ENCODE peak calls at places on chromosomes 4 and X, in nine cellular contexts. Q is left lung, V is choroid plexus epithelial cell, O is HCT116, L is cardiac muscle cell, K is brain microvascular endothelial cell, F is A549, E is coronary artery, W is suprapubic skin. U is an unnamed sample.

GRCh38 chrX:136616987-136617685 is 30.8 kb upstream of the CD40LG start:
- DNase-seq in Q (no peak), V (no peak), O (no peak), L (no peak), K (no peak), F (no peak), E (no peak), W (no peak), U (no peak)

GRCh38 chr4:116400480-116400879 is 684.9 kb downstream of the TRAM1L1 start:
- DNase-seq in Q (no peak), V (peak; percentile 2), O (peak; percentile 15), L (no peak), K (peak; percentile 13), F (no peak), E (no peak), W (no peak), U (peak; percentile 52)

GRCh38 chrX:67636532-67636931 is 92.7 kb downstream of the AR start:
- DNase-seq in Q (no peak), V (peak; percentile 21), O (no peak), L (no peak), K (peak; percentile 5), F (no peak), E (no peak), W (no peak), U (no peak)

GRCh38 chr4:183554878-183555585 is 50.2 kb downstream of the ING2 start:
- DNase-seq in Q (peak; percentile 52), V (no peak), O (no peak), L (no peak), K (no peak), F (no peak), E (no peak), W (no peak), U (peak; percentile 21)

GRCh38 chrX:106898462-106898861 is 4.7 kb downstream of the RIPPLY1 start:
- DNase-seq in Q (no peak), V (peak; percentile 77), O (no peak), L (peak; percentile 82), K (peak; percentile 42), F (peak; percentile 42), E (no peak), W (no peak), U (peak; percentile 51)

GRCh38 chr4:159060161-159060560 is 42.7 kb upstream of the RAPGEF2 start:
- DNase-seq in Q (no peak), V (no peak), O (no peak), L (no peak), K (no peak), F (no peak), E (no peak), W (no peak), U (no peak)

GRCh38 chr4:140052050-140052449 is 101.9 kb downstream of the MAML3 start:
- DNase-seq in Q (peak; percentile 48), V (peak; percentile 75), O (peak; percentile 22), L (no peak), K (peak; percentile 50), F (no peak), E (no peak), W (no peak), U (peak; percentile 51)

GRCh38 chr4:116015549-116015948 is 902.1 kb upstream of the NDST4 start:
- DNase-seq in Q (no peak), V (no peak), O (no peak), L (no peak), K (no peak), F (no peak), E (no peak), W (no peak), U (no peak)

GRCh38 chrX:357693-358471 is 28.8 kb downstream of the PPP2R3B start:
- DNase-seq in Q (no peak), V (peak; percentile 63), O (no peak), L (no peak), K (peak; percentile 40), F (no peak), E (no peak), W (no peak), U (peak; percentile 19)

GRCh38 chrX:106928227-106928626 is 8.0 kb downstream of the CLDN2 start:
- DNase-seq in Q (no peak), V (no peak), O (no peak), L (no peak), K (no peak), F (no peak), E (no peak), W (no peak), U (no peak)

GRCh38 chrX:136214551-136214950 is 36.6 kb downstream of the MAP7D3 start:
- DNase-seq in Q (no peak), V (peak; percentile 95), O (no peak), L (no peak), K (peak; percentile 68), F (no peak), E (no peak), W (no peak), U (peak; percentile 41)

GRCh38 chr4:117324851-117325491 is 239.6 kb upstream of the TRAM1L1 start:
- DNase-seq in Q (no peak), V (peak; percentile 86), O (peak; percentile 49), L (no peak), K (peak; percentile 87), F (no peak), E (no peak), W (no peak), U (peak; percentile 72)

GRCh38 chr4:8592366-8593267 is at the start of gene CPZ:
- DNase-seq in Q (no peak), V (peak; percentile 55), O (no peak), L (peak; percentile 78), K (peak; percentile 32), F (no peak), E (no peak), W (no peak), U (no peak)

GRCh38 chr4:70747874-70748273 is 26.1 kb downstream of the RUFY3 start:
- DNase-seq in Q (no peak), V (peak; percentile 44), O (no peak), L (no peak), K (peak; percentile 49), F (no peak), E (no peak), W (no peak), U (no peak)

GRCh38 chr4:69849297-69849696 is 10.6 kb downstream of the SULT1E1 start:
- DNase-seq in Q (no peak), V (no peak), O (no peak), L (no peak), K (no peak), F (no peak), E (no peak), W (no peak), U (no peak)

GRCh38 chr4:36177946-36178345 is 66.4 kb downstream of the ARAP2 start:
- DNase-seq in Q (no peak), V (peak; percentile 13), O (no peak), L (no peak), K (no peak), F (no peak), E (no peak), W (no peak), U (peak; percentile 4)

GRCh38 chr4:83248486-83248885 is 36.1 kb downstream of the COQ2 start:
- DNase-seq in Q (no peak), V (no peak), O (no peak), L (no peak), K (no peak), F (no peak), E (no peak), W (no peak), U (peak; percentile 86)

GRCh38 chr4:4269856-4270255 is 20.1 kb downstream of the LYAR start:
- DNase-seq in Q (no peak), V (peak; percentile 76), O (no peak), L (no peak), K (peak; percentile 77), F (no peak), E (no peak), W (no peak), U (peak; percentile 86)

DNA sequence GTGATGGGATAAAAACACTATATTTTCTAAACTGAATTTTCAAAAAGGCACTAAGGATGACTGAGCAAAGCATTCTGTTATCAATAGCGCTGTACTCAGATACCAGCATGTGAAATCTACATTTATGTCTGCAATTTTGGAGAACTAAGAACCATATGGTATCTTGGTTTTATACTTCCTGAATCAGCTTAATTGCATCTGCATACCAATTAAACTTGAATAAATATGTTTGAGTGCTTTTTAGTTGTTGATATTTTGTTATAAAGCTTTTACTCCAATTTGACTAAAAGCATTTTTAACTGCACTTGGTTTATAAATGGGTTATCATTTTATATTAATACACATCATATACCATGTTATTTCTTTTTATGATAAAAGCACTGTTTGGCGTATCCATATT is 154.8 kb downstream of the CCSER1 start:
- DNase-seq in Q (no peak), V (no peak), O (no peak), L (no peak), K (no peak), F (no peak), E (no peak), W (no peak), U (no peak)
- H3K4me3 ChIP-seq in Q (no peak overlapping the region), V (no peak overlapping the region), O (no peak overlapping the region), L (no peak overlapping the region), K (no peak overlapping the region), F (no peak overlapping the region), E (no peak overlapping the region), W (no peak overlapping the region), U (no peak overlapping the region)

GRCh38 chr4:38072578-38072977 is 112.4 kb downstream of the PTTG2 start:
- DNase-seq in Q (no peak), V (peak; percentile 58), O (no peak), L (no peak), K (no peak), F (no peak), E (no peak), W (no peak), U (no peak)

GRCh38 chr4:38068107-38068506 is 107.9 kb downstream of the PTTG2 start:
- DNase-seq in Q (no peak), V (no peak), O (no peak), L (no peak), K (no peak), F (no peak), E (no peak), W (no peak), U (peak; percentile 44)

GRCh38 chr4:38071801-38072567 is 111.8 kb downstream of the PTTG2 start:
- DNase-seq in Q (no peak), V (peak; percentile 65), O (no peak), L (peak; percentile 34), K (no peak), F (no peak), E (no peak), W (no peak), U (peak; percentile 43)

GRCh38 chr4:38067499-38067898 is 107.3 kb downstream of the PTTG2 start:
- DNase-seq in Q (no peak), V (no peak), O (no peak), L (no peak), K (no peak), F (no peak), E (no peak), W (no peak), U (no peak)

GRCh38 chr4:38069271-38069760 is 109.1 kb downstream of the PTTG2 start:
- DNase-seq in Q (peak; percentile 58), V (peak; percentile 85), O (no peak), L (peak; percentile 49), K (no peak), F (peak; percentile 29), E (no peak), W (no peak), U (peak; percentile 92)
- TF ChIP-seq CTCF in Q (no peak), V (peak; percentile 76), O (peak; percentile 14), L (peak; percentile 89), K (peak; percentile 70), F (peak; percentile 56), E (no peak), W (peak; percentile 37), U (peak; percentile 93)

GRCh38 chr4:28449080-28449479 is 1588.4 kb downstream of the STIM2 start:
- DNase-seq in Q (no peak), V (no peak), O (no peak), L (no peak), K (no peak), F (no peak), E (no peak), W (no peak), U (no peak)
- H3K4me3 ChIP-seq in Q (no peak overlapping the region), V (no peak overlapping the region), O (no peak overlapping the region), L (no peak overlapping the region), K (no peak overlapping the region), F (peak overlapping the region; percentile 23), E (no peak overlapping the region), W (no peak overlapping the region), U (no peak overlapping the region)

GRCh38 chr4:180840142-180840541 is 1403.1 kb upstream of the TENM3 start:
- DNase-seq in Q (no peak), V (peak; percentile 39), O (no peak), L (no peak), K (no peak), F (no peak), E (no peak), W (no peak), U (peak; percentile 8)
- TF ChIP-seq CTCF in Q (no peak), V (peak; percentile 47), O (no peak), L (no peak), K (peak; percentile 23), F (no peak), E (no peak), W (no peak), U (peak; percentile 17)